ENCODE peak calls at places on chromosomes 4 and X, in nine cellular contexts. M is fibroblast of pulmonary artery, R is hepatocyte, T is heart right ventricle, P is AG10803, G is thyroid gland, K is psoas muscle, L is tibial nerve, N is AG04450. H is an unnamed sample.

GRCh38 chrX:10620121-10620699 is at the start of gene MID1:
- DNase-seq in P (peak; percentile 68), M (peak; percentile 85), L (peak; percentile 30), N (no peak), G (peak; percentile 81), R (peak; percentile 78), T (peak; percentile 64), K (peak; percentile 51), H (peak; percentile 81)

GRCh38 chrX:130120321-130120731 is 10.0 kb upstream of the ELF4 start:
- DNase-seq in N (no peak), K (no peak), R (peak; percentile 53), M (no peak), P (no peak), T (peak; percentile 35), L (no peak), G (no peak), H (no peak)

GRCh38 chr4:128663325-128663724 is 146.2 kb upstream of the JADE1 start:
- DNase-seq in M (no peak), G (no peak), T (no peak), P (no peak), R (no peak), N (no peak), L (no peak), K (no peak), H (no peak)

GRCh38 chr4:88008133-88008621 is 742 bp downstream of the PKD2 start:
- DNase-seq in K (peak; percentile 50), R (peak; percentile 67), M (peak; percentile 55), L (no peak), P (peak; percentile 50), T (peak; percentile 41), N (no peak), G (peak; percentile 49), H (peak; percentile 55)

GRCh38 chrX:140432328-140433025 is 72.4 kb downstream of the SOX3 start:
- DNase-seq in N (no peak), T (peak; percentile 44), L (no peak), P (peak; percentile 75), R (peak; percentile 15), K (no peak), G (peak; percentile 66), M (no peak), H (no peak)

GRCh38 chrX:19825271-19825670 is 62.1 kb downstream of the SH3KBP1 start:
- DNase-seq in P (no peak), N (no peak), T (no peak), M (no peak), G (no peak), R (no peak), K (no peak), L (no peak), H (peak; percentile 4)

GRCh38 chr4:169620846-169621228 is 459 bp downstream of the CLCN3 start:
- DNase-seq in N (no peak), M (no peak), T (no peak), R (peak; percentile 57), L (no peak), P (no peak), G (peak; percentile 29), K (no peak), H (peak; percentile 26)

GRCh38 chr4:114734581-114734980 is 136.0 kb downstream of the UGT8 start:
- DNase-seq in K (no peak), G (no peak), R (no peak), L (no peak), N (no peak), M (no peak), P (peak; percentile 8), T (no peak), H (peak; percentile 0)

GRCh38 chr4:159463235-159463634 is 360.4 kb downstream of the RAPGEF2 start:
- DNase-seq in K (no peak), R (no peak), G (no peak), N (no peak), T (no peak), L (no peak), P (no peak), M (no peak), H (no peak)

GRCh38 chr4:88743696-88744095 is 46.1 kb upstream of the NAP1L5 start:
- DNase-seq in R (no peak), L (no peak), K (no peak), T (no peak), G (no peak), M (peak; percentile 66), N (peak; percentile 63), P (peak; percentile 80), H (no peak)

GRCh38 chr4:113822555-113823290 is 61.2 kb upstream of the CAMK2D start:
- DNase-seq in N (no peak), R (no peak), G (no peak), K (no peak), L (no peak), P (peak; percentile 27), T (no peak), M (no peak), H (no peak)

GRCh38 chrX:44871114-44871645 is 1.8 kb upstream of the KDM6A start:
- DNase-seq in K (peak; percentile 20), N (no peak), T (peak; percentile 17), M (no peak), P (peak; percentile 15), L (no peak), R (peak; percentile 11), G (peak; percentile 21), H (peak; percentile 14)
- H3K4me3 ChIP-seq in K (peak overlapping the region; percentile 88), N (peak overlapping the region; percentile 65), T (peak overlapping the region; percentile 89), M (peak overlapping the region; percentile 78), P (peak overlapping the region; percentile 64), L (no peak overlapping the region), R (peak overlapping the region; percentile 61), G (no peak overlapping the region), H (peak overlapping the region; percentile 60)

GRCh38 chr4:37160653-37161052 is 83.9 kb upstream of the NWD2 start:
- DNase-seq in G (no peak), T (no peak), R (no peak), L (no peak), M (no peak), K (no peak), N (no peak), P (no peak), H (no peak)

DNA sequence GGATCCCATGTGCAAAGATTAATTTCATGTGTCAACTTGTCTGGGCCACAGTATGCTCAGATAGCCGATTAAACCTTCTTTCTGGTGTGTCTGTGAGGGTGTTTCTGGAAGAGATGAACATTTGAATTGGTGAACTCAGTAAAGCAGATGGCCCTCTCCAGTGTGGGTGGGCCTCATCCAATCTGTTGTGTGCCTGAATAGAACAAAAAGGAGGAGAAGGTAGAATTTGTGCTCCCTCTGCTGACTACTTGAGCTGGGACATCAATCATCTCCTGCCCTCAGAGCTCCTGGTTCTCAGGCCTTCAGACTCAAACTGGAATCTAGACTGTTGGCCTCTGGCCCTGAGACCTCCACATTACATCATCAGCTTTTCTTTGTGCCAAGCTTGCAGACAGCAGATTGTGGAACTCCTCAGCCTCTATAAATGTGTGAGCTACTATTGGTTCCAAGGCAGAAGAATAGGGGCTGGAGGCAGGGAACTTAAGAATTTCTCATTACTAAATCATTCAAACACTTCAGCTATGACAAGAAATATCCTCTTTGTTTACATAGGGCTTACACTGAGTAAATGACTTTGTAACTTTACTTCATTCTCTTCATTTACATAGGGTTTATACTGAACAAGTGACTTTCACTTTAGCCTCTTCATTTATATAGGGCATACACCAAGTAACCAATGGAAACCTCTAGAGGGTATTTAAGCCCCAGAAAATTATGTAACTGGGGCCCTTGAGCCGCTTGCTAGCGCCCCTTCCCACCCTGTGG is 87.0 kb upstream of the NWD2 start:
- DNase-seq in N (no peak), P (no peak), L (no peak), M (no peak), K (no peak), T (no peak), G (no peak), R (peak; percentile 43), H (no peak)
- TF ChIP-seq CTCF in N (no peak), P (no peak), L (no peak), M (no peak), K (no peak), T (no peak), G (no peak), R (no peak), H (no peak)

GRCh38 chr4:1473718-1474117 is 67.5 kb upstream of the NKX1-1 start:
- DNase-seq in L (no peak), G (no peak), R (no peak), M (no peak), P (no peak), T (no peak), K (no peak), N (no peak), H (no peak)

GRCh38 chr4:1472911-1473518 is 66.8 kb upstream of the NKX1-1 start:
- DNase-seq in M (no peak), N (no peak), L (no peak), T (no peak), K (no peak), R (no peak), G (no peak), P (no peak), H (no peak)

GRCh38 chr4:1471443-1472147 is 65.4 kb upstream of the NKX1-1 start:
- DNase-seq in L (no peak), K (no peak), T (peak; percentile 5), P (no peak), M (no peak), R (no peak), G (no peak), N (no peak), H (no peak)

GRCh38 chr4:1470816-1471442 is 64.7 kb upstream of the NKX1-1 start:
- DNase-seq in N (no peak), P (no peak), M (no peak), R (no peak), L (no peak), K (no peak), T (peak; percentile 6), G (no peak), H (no peak)

GRCh38 chr4:1472148-1472797 is 66.0 kb upstream of the NKX1-1 start:
- DNase-seq in L (no peak), M (no peak), K (no peak), P (no peak), N (no peak), R (no peak), G (no peak), T (peak; percentile 8), H (no peak)
- H3K4me3 ChIP-seq in L (no peak overlapping the region), M (no peak overlapping the region), K (no peak overlapping the region), P (no peak overlapping the region), N (no peak overlapping the region), R (no peak overlapping the region), G (no peak overlapping the region), T (no peak overlapping the region), H (no peak overlapping the region)

GRCh38 chrX:34655496-34656258 is 1.4 kb downstream of the TMEM47 start:
- DNase-seq in N (no peak), L (no peak), M (peak; percentile 21), P (peak; percentile 39), T (no peak), R (no peak), K (no peak), G (peak; percentile 1), H (no peak)
- TF ChIP-seq CTCF in N (no peak), L (no peak), M (no peak), P (no peak), T (no peak), R (no peak), K (no peak), G (no peak), H (no peak)

H was measured in epithelial cell of esophagus.